ENCODE peak calls at places on chromosomes 7 and 10, in four cellular contexts. V is HepG2, R is HCT116, L is endothelial cell of umbilical vein. Y is an unnamed sample.

GRCh38 chr10:48951707-48952106 is 12.1 kb upstream of the LRRC18 start:
- DNase-seq in V (no peak), R (no peak), L (no peak), Y (no peak)

GRCh38 chr7:6546852-6547251 is 4.4 kb downstream of the GRID2IP start:
- DNase-seq in V (no peak), R (peak; percentile 42), L (no peak), Y (peak; percentile 74)

GRCh38 chr7:152402384-152403250 is 33.2 kb downstream of the KMT2C start:
- DNase-seq in V (no peak), R (no peak), L (peak; percentile 38), Y (no peak)

GRCh38 chr10:89805599-89806013 is 104.2 kb downstream of the KIF20B start:
- DNase-seq in V (no peak), R (no peak), L (no peak), Y (no peak)

GRCh38 chr10:102599565-102600327 is 44.5 kb upstream of the TRIM8 start:
- DNase-seq in V (peak; percentile 86), R (no peak), L (peak; percentile 98), Y (no peak)

GRCh38 chr10:90964781-90965462 is 44.0 kb upstream of the ANKRD1 start:
- DNase-seq in V (no peak), R (no peak), L (peak; percentile 18), Y (no peak)

GRCh38 chr10:90181251-90181691 is 479.9 kb downstream of the KIF20B start:
- DNase-seq in V (no peak), R (no peak), L (no peak), Y (no peak)

GRCh38 chr7:40469481-40469880 is 334.7 kb downstream of the SUGCT start:
- DNase-seq in V (no peak), R (no peak), L (no peak), Y (no peak)

GRCh38 chr7:99469381-99470065 is 3.2 kb upstream of the ZNF789 start:
- DNase-seq in V (peak; percentile 31), R (no peak), L (no peak), Y (peak; percentile 68)

GRCh38 chr7:18345641-18346234 is 149.8 kb upstream of the HDAC9 start:
- DNase-seq in V (peak; percentile 35), R (peak; percentile 46), L (peak; percentile 72), Y (peak; percentile 88)

GRCh38 chr10:25114036-25114411 is 60.8 kb upstream of the GPR158 start:
- DNase-seq in V (no peak), R (no peak), L (no peak), Y (no peak)

GRCh38 chr7:149074116-149074885 is 16.2 kb downstream of the ZNF786 start:
- DNase-seq in V (no peak), R (no peak), L (no peak), Y (no peak)

GRCh38 chr7:101705327-101705726 is 76.2 kb upstream of the MYL10 start:
- DNase-seq in V (no peak), R (no peak), L (no peak), Y (no peak)

GRCh38 chr10:51685768-51686167 is 13.6 kb downstream of the CSTF2T start:
- DNase-seq in V (no peak), R (no peak), L (no peak), Y (no peak)

GRCh38 chr10:80909254-80909653 is 371.6 kb downstream of the SH2D4B start:
- DNase-seq in V (no peak), R (no peak), L (no peak), Y (no peak)

GRCh38 chr7:37193087-37193774 is 255.4 kb downstream of the ELMO1 start:
- DNase-seq in V (no peak), R (no peak), L (peak; percentile 56), Y (no peak)

GRCh38 chr10:50577681-50578350 is 45.9 kb downstream of the SGMS1 start:
- DNase-seq in V (no peak), R (no peak), L (peak; percentile 65), Y (no peak)

GRCh38 chr10:27603104-27603503 is 99.0 kb downstream of the RAB18 start:
- DNase-seq in V (no peak), R (no peak), L (no peak), Y (no peak)

GRCh38 chr10:14665304-14665703 is 109.4 kb downstream of the FAM107B start:
- DNase-seq in V (no peak), R (no peak), L (no peak), Y (no peak)
- TF ChIP-seq POLR2AphosphoS5 in V (no peak), R (no peak), L (no peak), Y (no peak)

DNA sequence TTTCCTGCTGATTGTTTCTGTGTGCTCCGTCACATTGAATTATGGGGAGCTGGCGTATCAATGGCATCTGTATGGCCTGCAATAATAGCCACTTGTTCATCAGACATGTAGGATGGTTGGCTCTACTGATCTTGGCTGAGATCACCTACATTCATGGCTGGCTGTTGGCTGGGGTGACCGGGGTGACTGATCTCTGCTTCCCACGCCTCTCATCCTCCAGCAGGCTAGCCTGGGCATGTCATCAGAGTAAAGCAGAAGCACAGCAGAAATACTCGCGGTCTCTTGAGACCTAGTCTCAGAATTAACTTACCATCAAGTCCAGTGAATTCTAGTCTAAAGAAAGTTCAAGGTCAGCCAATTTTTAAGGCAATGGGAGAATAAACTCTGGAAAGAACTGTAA is 257.7 kb upstream of the GLI3 start:
- DNase-seq in V (no peak), R (no peak), L (no peak), Y (no peak)
- H3K4me2 ChIP-seq in V (no peak overlapping the region), R (no peak overlapping the region), L (no peak overlapping the region), Y (no peak overlapping the region)

GRCh38 chr10:84263716-84264115 is 18.9 kb downstream of the RGR start:
- DNase-seq in V (no peak), R (no peak), L (no peak), Y (no peak)
- H3K4me3 ChIP-seq in V (no peak overlapping the region), R (no peak overlapping the region), L (no peak overlapping the region), Y (no peak overlapping the region)

DNA sequence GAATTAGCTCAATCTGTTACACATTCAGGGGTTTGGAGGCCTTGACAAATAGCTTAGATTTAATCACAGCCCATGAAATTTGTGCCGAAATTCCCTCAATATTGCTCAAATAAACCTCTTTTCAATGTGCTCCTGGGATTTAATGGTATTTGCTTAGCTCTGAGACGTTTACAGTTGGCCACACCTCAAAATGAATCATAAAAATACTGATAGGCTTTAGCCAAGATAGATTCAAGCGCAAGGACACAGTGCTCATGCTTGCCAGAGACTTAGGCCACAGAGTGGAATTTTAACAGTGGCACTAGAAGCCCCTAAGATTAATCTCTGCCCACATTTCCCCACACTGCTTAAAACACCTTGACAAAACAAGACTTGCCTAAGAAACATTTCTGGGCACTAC is 2.3 kb upstream of the SEMA3C start:
- DNase-seq in V (no peak), R (no peak), L (no peak), Y (no peak)
- TF ChIP-seq POLR2AphosphoS5 in V (no peak), R (no peak), L (no peak), Y (no peak)

GRCh38 chr7:45980181-45980905 is 59.3 kb upstream of the IGFBP3 start:
- DNase-seq in V (no peak), R (no peak), L (no peak), Y (no peak)

GRCh38 chr7:45978010-45978681 is 57.1 kb upstream of the IGFBP3 start:
- DNase-seq in V (peak; percentile 78), R (peak; percentile 95), L (peak; percentile 71), Y (peak; percentile 41)

GRCh38 chr7:45979275-45980180 is 58.5 kb upstream of the IGFBP3 start:
- DNase-seq in V (no peak), R (no peak), L (no peak), Y (no peak)

GRCh38 chr7:45977256-45977655 is 56.2 kb upstream of the IGFBP3 start:
- DNase-seq in V (no peak), R (no peak), L (no peak), Y (no peak)

GRCh38 chr7:45978731-45979211 is 57.7 kb upstream of the IGFBP3 start:
- DNase-seq in V (no peak), R (no peak), L (no peak), Y (no peak)
- H3K4me2 ChIP-seq in V (no peak overlapping the region), R (peak overlapping the region; percentile 70), L (peak overlapping the region; percentile 61), Y (peak overlapping the region; percentile 15)

GRCh38 chr7:2637505-2638223 is 5.9 kb downstream of the TTYH3 start:
- DNase-seq in V (peak; percentile 40), R (no peak), L (no peak), Y (no peak)
- H3K4me3 ChIP-seq in V (peak overlapping the region; percentile 48), R (no peak overlapping the region), L (no peak overlapping the region), Y (no peak overlapping the region)

GRCh38 chr10:110354322-110354766 is 49.6 kb upstream of the SMNDC1 start:
- DNase-seq in V (peak; percentile 41), R (peak; percentile 85), L (peak; percentile 86), Y (peak; percentile 92)
- TF ChIP-seq POLR2AphosphoS5 in V (no peak), R (no peak), L (no peak), Y (no peak)

GRCh38 chr7:135943266-135943889 is 33.8 kb downstream of the MTPN start:
- DNase-seq in V (no peak), R (no peak), L (peak; percentile 76), Y (peak; percentile 8)
- H3K4me2 ChIP-seq in V (no peak overlapping the region), R (no peak overlapping the region), L (peak overlapping the region; percentile 31), Y (peak overlapping the region; percentile 18)

DNA sequence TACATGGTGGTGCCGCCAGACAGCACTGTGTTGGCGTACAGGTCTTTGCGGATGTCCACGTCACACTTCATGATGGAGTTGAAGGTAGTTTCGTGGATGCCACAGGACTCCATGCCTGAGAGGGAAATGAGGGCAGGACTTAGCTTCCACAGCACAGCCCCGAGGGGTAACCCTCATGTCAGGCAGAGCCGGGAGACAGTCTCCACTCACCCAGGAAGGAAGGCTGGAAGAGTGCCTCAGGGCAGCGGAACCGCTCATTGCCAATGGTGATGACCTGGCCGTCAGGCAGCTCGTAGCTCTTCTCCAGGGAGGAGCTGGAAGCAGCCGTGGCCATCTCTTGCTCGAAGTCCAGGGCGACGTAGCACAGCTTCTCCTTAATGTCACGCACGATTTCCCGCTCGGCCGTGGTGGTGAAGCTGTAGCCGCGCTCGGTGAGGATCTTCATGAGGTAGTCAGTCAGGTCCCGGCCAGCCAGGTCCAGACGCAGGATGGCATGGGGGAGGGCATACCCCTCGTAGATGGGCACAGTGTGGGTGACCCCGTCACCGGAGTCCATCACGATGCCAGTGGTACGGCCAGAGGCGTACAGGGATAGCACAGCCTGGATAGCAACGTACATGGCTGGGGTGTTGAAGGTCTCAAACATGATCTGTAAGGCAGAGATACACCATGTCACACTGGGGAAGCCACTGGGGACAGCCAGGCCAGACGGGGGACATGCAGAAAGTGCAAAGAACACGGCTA is 104.6 kb upstream of the TNRC18 start:
- DNase-seq in V (no peak), R (no peak), L (peak; percentile 30), Y (no peak)
- H3K4me3 ChIP-seq in V (peak overlapping the region; percentile 93), R (peak overlapping the region; percentile 89), L (peak overlapping the region; percentile 40), Y (peak overlapping the region; percentile 99)

DNA sequence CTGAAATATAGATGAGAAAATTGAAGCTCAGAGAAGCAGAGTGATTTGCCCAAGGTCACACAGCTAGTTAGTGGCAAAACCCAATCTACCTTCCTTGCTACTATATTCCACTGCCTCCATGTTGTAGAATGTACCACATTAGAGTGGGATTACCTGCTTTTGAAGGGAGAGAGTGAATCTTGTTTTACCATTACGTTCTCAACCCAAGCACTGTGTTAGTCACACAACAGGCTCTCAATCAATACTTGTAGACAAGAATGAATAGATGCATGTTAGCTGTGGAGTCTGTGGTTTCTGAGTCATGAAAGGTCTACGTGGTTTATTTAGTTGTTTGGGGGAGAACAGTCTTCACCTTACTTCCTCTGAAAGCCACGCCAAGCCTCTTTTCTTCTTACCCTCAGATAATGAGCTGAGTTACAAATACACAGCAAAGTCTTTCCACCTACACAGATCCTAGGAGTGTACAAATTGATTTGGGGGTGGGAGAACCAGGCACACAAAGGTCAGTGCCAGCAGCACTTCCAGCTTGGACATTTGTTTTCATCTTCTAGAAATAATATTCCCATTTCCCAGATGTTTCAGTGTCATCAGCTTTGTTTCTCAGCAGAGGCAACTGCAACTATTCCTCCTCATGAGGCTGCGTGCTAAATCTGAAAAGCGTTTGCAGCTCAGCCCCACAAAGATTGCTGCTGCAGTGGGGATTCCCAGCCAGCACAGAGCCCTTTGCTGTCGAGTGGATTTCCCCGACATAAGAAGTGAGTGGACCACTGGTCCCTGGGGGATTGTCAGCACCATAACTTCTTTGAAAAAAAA is 71.5 kb upstream of the ADO start:
- DNase-seq in V (no peak), R (peak; percentile 71), L (no peak), Y (no peak)
- TF ChIP-seq POLR2AphosphoS5 in V (no peak), R (peak; percentile 24), L (no peak), Y (no peak)

Y was measured in GM23338.